ENCODE peak calls at places on chromosomes 6 and 20, in ten cellular contexts. One of them, this sample, is unnamed.

GRCh38 chr6:14804444-14805210 is 441.2 kb upstream of the JARID2 start:
- DNase-seq in stimulated activated CD4-positive, alpha-beta T cell treated with anti-CD3 and anti-CD28 coated beads, Interleukin-4, amount 100 ng/mL, for 1 hour: no peak
- DNase-seq in upper lobe of right lung: peak
- DNase-seq in midbrain: peak
- DNase-seq in foreskin melanocyte: peak
- DNase-seq in GDM1: no peak
- DNase-seq in activated T-cell treated with anti-CD3 and anti-CD28 coated beads for 1 hour: no peak
- DNase-seq in NK-92 treated with Interleukin-12 subunit alpha and Interleukin-12 subunit beta, amount 100 ng/mL, for 24 hours: no peak
- DNase-seq in NCI-H748 treated with DMSO at 0.1 percent for 48 hours: peak
- DNase-seq in fibroblast of mammary gland: peak
- DNase-seq in this sample: no peak

GRCh38 chr20:50313223-50313820 is 122.7 kb downstream of the CEBPB start:
- DNase-seq in stimulated activated CD4-positive, alpha-beta T cell treated with anti-CD3 and anti-CD28 coated beads, Interleukin-4, amount 100 ng/mL, for 1 hour: no peak
- DNase-seq in upper lobe of right lung: peak
- DNase-seq in midbrain: no peak
- DNase-seq in foreskin melanocyte: no peak
- DNase-seq in GDM1: no peak
- DNase-seq in activated T-cell treated with anti-CD3 and anti-CD28 coated beads for 1 hour: no peak
- DNase-seq in NK-92 treated with Interleukin-12 subunit alpha and Interleukin-12 subunit beta, amount 100 ng/mL, for 24 hours: peak
- DNase-seq in NCI-H748 treated with DMSO at 0.1 percent for 48 hours: no peak
- DNase-seq in fibroblast of mammary gland: peak
- DNase-seq in this sample: no peak

GRCh38 chr6:43510827-43511163 is 649 bp upstream of the LRRC73 start:
- DNase-seq in stimulated activated CD4-positive, alpha-beta T cell treated with anti-CD3 and anti-CD28 coated beads, Interleukin-4, amount 100 ng/mL, for 1 hour: no peak
- DNase-seq in upper lobe of right lung: no peak
- DNase-seq in midbrain: no peak
- DNase-seq in foreskin melanocyte: no peak
- DNase-seq in GDM1: no peak
- DNase-seq in activated T-cell treated with anti-CD3 and anti-CD28 coated beads for 1 hour: no peak
- DNase-seq in NK-92 treated with Interleukin-12 subunit alpha and Interleukin-12 subunit beta, amount 100 ng/mL, for 24 hours: no peak
- DNase-seq in NCI-H748 treated with DMSO at 0.1 percent for 48 hours: peak
- DNase-seq in fibroblast of mammary gland: no peak
- DNase-seq in this sample: no peak

GRCh38 chr6:34223381-34223963 is 13.2 kb upstream of the HMGA1 start:
- DNase-seq in stimulated activated CD4-positive, alpha-beta T cell treated with anti-CD3 and anti-CD28 coated beads, Interleukin-4, amount 100 ng/mL, for 1 hour: no peak
- DNase-seq in upper lobe of right lung: peak
- DNase-seq in midbrain: no peak
- DNase-seq in foreskin melanocyte: no peak
- DNase-seq in GDM1: no peak
- DNase-seq in activated T-cell treated with anti-CD3 and anti-CD28 coated beads for 1 hour: no peak
- DNase-seq in NK-92 treated with Interleukin-12 subunit alpha and Interleukin-12 subunit beta, amount 100 ng/mL, for 24 hours: no peak
- DNase-seq in NCI-H748 treated with DMSO at 0.1 percent for 48 hours: no peak
- DNase-seq in fibroblast of mammary gland: no peak
- DNase-seq in this sample: no peak

GRCh38 chr6:11865926-11866325 is 87.3 kb upstream of the ADTRP start:
- DNase-seq in stimulated activated CD4-positive, alpha-beta T cell treated with anti-CD3 and anti-CD28 coated beads, Interleukin-4, amount 100 ng/mL, for 1 hour: no peak
- DNase-seq in upper lobe of right lung: no peak
- DNase-seq in midbrain: no peak
- DNase-seq in foreskin melanocyte: no peak
- DNase-seq in GDM1: no peak
- DNase-seq in activated T-cell treated with anti-CD3 and anti-CD28 coated beads for 1 hour: no peak
- DNase-seq in NK-92 treated with Interleukin-12 subunit alpha and Interleukin-12 subunit beta, amount 100 ng/mL, for 24 hours: no peak
- DNase-seq in NCI-H748 treated with DMSO at 0.1 percent for 48 hours: no peak
- DNase-seq in fibroblast of mammary gland: peak
- DNase-seq in this sample: no peak

GRCh38 chr6:32167761-32168262 is 3.4 kb downstream of the EGFL8 start:
- DNase-seq in stimulated activated CD4-positive, alpha-beta T cell treated with anti-CD3 and anti-CD28 coated beads, Interleukin-4, amount 100 ng/mL, for 1 hour: no peak
- DNase-seq in upper lobe of right lung: no peak
- DNase-seq in midbrain: no peak
- DNase-seq in foreskin melanocyte: no peak
- DNase-seq in GDM1: no peak
- DNase-seq in activated T-cell treated with anti-CD3 and anti-CD28 coated beads for 1 hour: no peak
- DNase-seq in NK-92 treated with Interleukin-12 subunit alpha and Interleukin-12 subunit beta, amount 100 ng/mL, for 24 hours: no peak
- DNase-seq in NCI-H748 treated with DMSO at 0.1 percent for 48 hours: no peak
- DNase-seq in fibroblast of mammary gland: no peak
- DNase-seq in this sample: peak

GRCh38 chr20:24045621-24046020 is 57.0 kb upstream of the GGTLC1 start:
- DNase-seq in stimulated activated CD4-positive, alpha-beta T cell treated with anti-CD3 and anti-CD28 coated beads, Interleukin-4, amount 100 ng/mL, for 1 hour: no peak
- DNase-seq in upper lobe of right lung: no peak
- DNase-seq in midbrain: no peak
- DNase-seq in foreskin melanocyte: no peak
- DNase-seq in GDM1: no peak
- DNase-seq in activated T-cell treated with anti-CD3 and anti-CD28 coated beads for 1 hour: no peak
- DNase-seq in NK-92 treated with Interleukin-12 subunit alpha and Interleukin-12 subunit beta, amount 100 ng/mL, for 24 hours: no peak
- DNase-seq in NCI-H748 treated with DMSO at 0.1 percent for 48 hours: no peak
- DNase-seq in fibroblast of mammary gland: no peak
- DNase-seq in this sample: no peak

GRCh38 chr6:143999406-143999805 is 8.7 kb downstream of the PLAGL1 start:
- DNase-seq in stimulated activated CD4-positive, alpha-beta T cell treated with anti-CD3 and anti-CD28 coated beads, Interleukin-4, amount 100 ng/mL, for 1 hour: no peak
- DNase-seq in upper lobe of right lung: no peak
- DNase-seq in midbrain: no peak
- DNase-seq in foreskin melanocyte: no peak
- DNase-seq in GDM1: no peak
- DNase-seq in activated T-cell treated with anti-CD3 and anti-CD28 coated beads for 1 hour: no peak
- DNase-seq in NK-92 treated with Interleukin-12 subunit alpha and Interleukin-12 subunit beta, amount 100 ng/mL, for 24 hours: no peak
- DNase-seq in NCI-H748 treated with DMSO at 0.1 percent for 48 hours: no peak
- DNase-seq in fibroblast of mammary gland: peak
- DNase-seq in this sample: no peak

GRCh38 chr6:15017803-15018202 is 228.1 kb upstream of the JARID2 start:
- DNase-seq in stimulated activated CD4-positive, alpha-beta T cell treated with anti-CD3 and anti-CD28 coated beads, Interleukin-4, amount 100 ng/mL, for 1 hour: no peak
- DNase-seq in upper lobe of right lung: no peak
- DNase-seq in midbrain: no peak
- DNase-seq in foreskin melanocyte: no peak
- DNase-seq in GDM1: no peak
- DNase-seq in activated T-cell treated with anti-CD3 and anti-CD28 coated beads for 1 hour: no peak
- DNase-seq in NK-92 treated with Interleukin-12 subunit alpha and Interleukin-12 subunit beta, amount 100 ng/mL, for 24 hours: no peak
- DNase-seq in NCI-H748 treated with DMSO at 0.1 percent for 48 hours: no peak
- DNase-seq in fibroblast of mammary gland: no peak
- DNase-seq in this sample: no peak

GRCh38 chr6:160398674-160399271 is 50.6 kb downstream of the SLC22A3 start:
- DNase-seq in stimulated activated CD4-positive, alpha-beta T cell treated with anti-CD3 and anti-CD28 coated beads, Interleukin-4, amount 100 ng/mL, for 1 hour: no peak
- DNase-seq in upper lobe of right lung: no peak
- DNase-seq in midbrain: no peak
- DNase-seq in foreskin melanocyte: no peak
- DNase-seq in GDM1: no peak
- DNase-seq in activated T-cell treated with anti-CD3 and anti-CD28 coated beads for 1 hour: no peak
- DNase-seq in NK-92 treated with Interleukin-12 subunit alpha and Interleukin-12 subunit beta, amount 100 ng/mL, for 24 hours: peak
- DNase-seq in NCI-H748 treated with DMSO at 0.1 percent for 48 hours: no peak
- DNase-seq in fibroblast of mammary gland: peak
- DNase-seq in this sample: no peak

GRCh38 chr6:25035451-25036435 is 100.0 kb upstream of the RIPOR2 start:
- DNase-seq in stimulated activated CD4-positive, alpha-beta T cell treated with anti-CD3 and anti-CD28 coated beads, Interleukin-4, amount 100 ng/mL, for 1 hour: no peak
- DNase-seq in upper lobe of right lung: no peak
- DNase-seq in midbrain: no peak
- DNase-seq in foreskin melanocyte: no peak
- DNase-seq in GDM1: peak
- DNase-seq in activated T-cell treated with anti-CD3 and anti-CD28 coated beads for 1 hour: no peak
- DNase-seq in NK-92 treated with Interleukin-12 subunit alpha and Interleukin-12 subunit beta, amount 100 ng/mL, for 24 hours: no peak
- DNase-seq in NCI-H748 treated with DMSO at 0.1 percent for 48 hours: no peak
- DNase-seq in fibroblast of mammary gland: no peak
- DNase-seq in this sample: no peak

GRCh38 chr20:53872081-53872541 is 198.3 kb downstream of the BCAS1 start:
- DNase-seq in stimulated activated CD4-positive, alpha-beta T cell treated with anti-CD3 and anti-CD28 coated beads, Interleukin-4, amount 100 ng/mL, for 1 hour: no peak
- DNase-seq in upper lobe of right lung: no peak
- DNase-seq in midbrain: no peak
- DNase-seq in foreskin melanocyte: no peak
- DNase-seq in GDM1: no peak
- DNase-seq in activated T-cell treated with anti-CD3 and anti-CD28 coated beads for 1 hour: no peak
- DNase-seq in NK-92 treated with Interleukin-12 subunit alpha and Interleukin-12 subunit beta, amount 100 ng/mL, for 24 hours: no peak
- DNase-seq in NCI-H748 treated with DMSO at 0.1 percent for 48 hours: no peak
- DNase-seq in fibroblast of mammary gland: no peak
- DNase-seq in this sample: no peak